ENCODE peak calls at places on chromosomes 12 and 14, in four cellular contexts. C, G, M and S are unnamed samples.

GRCh38 chr14:103360548-103360947 is 24.7 kb upstream of the MARK3 start:
- DNase-seq in M (no peak), G (no peak), C (no peak), S (no peak)

GRCh38 chr12:27984275-27984674 is 11.7 kb upstream of the PTHLH start:
- DNase-seq in M (no peak), C (no peak), G (no peak), S (no peak)

GRCh38 chr12:22100952-22101748 is 55.1 kb downstream of the CMAS start:
- DNase-seq in C (peak; percentile 13), M (no peak), G (peak; percentile 69), S (peak; percentile 74)

GRCh38 chr12:109519787-109520186 is 42.4 kb downstream of the UBE3B start:
- DNase-seq in C (no peak), M (no peak), G (no peak), S (no peak)

GRCh38 chr14:102729825-102730224 is 47.4 kb upstream of the TRAF3 start:
- DNase-seq in M (no peak), C (no peak), G (no peak), S (no peak)

GRCh38 chr12:116881325-116881866 is at the start of gene HRK:
- DNase-seq in M (no peak), G (peak; percentile 37), C (no peak), S (no peak)

GRCh38 chr12:34387711-34388635 is 365.7 kb downstream of the ALG10 start:
- DNase-seq in M (no peak), G (no peak), C (no peak), S (no peak)

GRCh38 chr14:106094654-106095189 is 568.3 kb downstream of the TMEM121 start:
- DNase-seq in M (no peak), C (no peak), G (peak; percentile 65), S (no peak)

GRCh38 chr14:91098591-91098990 is 15.3 kb upstream of the DGLUCY start:
- DNase-seq in G (no peak), M (no peak), C (no peak), S (no peak)

GRCh38 chr12:67457136-67457535 is 188.0 kb downstream of the CAND1 start:
- DNase-seq in M (no peak), G (no peak), C (no peak), S (no peak)

GRCh38 chr14:61188196-61188595 is 92.9 kb downstream of the TMEM30B start:
- DNase-seq in C (peak; percentile 3), M (no peak), G (no peak), S (peak; percentile 32)

GRCh38 chr14:102316048-102316745 is 3.3 kb upstream of the ZNF839 start:
- DNase-seq in M (no peak), G (peak; percentile 48), C (peak; percentile 30), S (peak; percentile 64)

GRCh38 chr14:50598765-50599164 is 38.8 kb downstream of the ATL1 start:
- DNase-seq in C (no peak), M (no peak), G (no peak), S (no peak)

GRCh38 chr14:99758121-99758871 is 34.9 kb upstream of the EML1 start:
- DNase-seq in M (no peak), C (no peak), G (no peak), S (no peak)